ENCODE peak calls at places on chromosomes 13 and 19, in nine cellular contexts. E, D, U, X, S, L, C, N and Y are unnamed samples.

GRCh38 chr13:36736119-36736726 is 62.4 kb downstream of the SERTM1 start:
- DNase-seq in E (peak), D (no peak), U (peak), X (no peak), S (peak), L (no peak), C (peak), N (peak), Y (no peak)

GRCh38 chr13:95463516-95463915 is 89.0 kb upstream of the CLDN10 start:
- DNase-seq in E (peak), D (no peak), U (no peak), X (no peak), S (peak), L (no peak), C (no peak), N (no peak), Y (no peak)

GRCh38 chr19:51971624-51972023 is 15.0 kb downstream of the ZNF350 start:
- DNase-seq in E (peak), D (no peak), U (no peak), X (no peak), S (peak), L (no peak), C (peak), N (no peak), Y (no peak)

GRCh38 chr19:56942749-56943148 is 102.2 kb upstream of the PEG3 start:
- DNase-seq in E (no peak), D (no peak), U (no peak), X (peak), S (no peak), L (peak), C (no peak), N (no peak), Y (no peak)

GRCh38 chr13:49858183-49858856 is 65.8 kb upstream of the KPNA3 start:
- DNase-seq in E (peak), D (no peak), U (peak), X (no peak), S (peak), L (no peak), C (no peak), N (no peak), Y (no peak)

GRCh38 chr13:22047082-22047784 is 376.4 kb downstream of the FGF9 start:
- DNase-seq in E (no peak), D (no peak), U (no peak), X (no peak), S (no peak), L (no peak), C (no peak), N (no peak), Y (no peak)

GRCh38 chr13:48412881-48413351 is at the start of gene LPAR6:
- DNase-seq in E (peak), D (no peak), U (no peak), X (no peak), S (peak), L (no peak), C (peak), N (no peak), Y (no peak)

GRCh38 chr13:23980160-23980551 is 82.9 kb upstream of the C1QTNF9B start:
- DNase-seq in E (peak), D (peak), U (peak), X (peak), S (peak), L (peak), C (peak), N (no peak), Y (peak)

GRCh38 chr13:42478531-42479156 is 95.3 kb upstream of the TNFSF11 start:
- DNase-seq in E (peak), D (no peak), U (no peak), X (no peak), S (peak), L (no peak), C (peak), N (no peak), Y (no peak)

GRCh38 chr19:44723952-44724319 is 24.6 kb upstream of the BCL3 start:
- DNase-seq in E (peak), D (no peak), U (peak), X (peak), S (peak), L (peak), C (peak), N (no peak), Y (peak)

GRCh38 chr19:10112895-10113591 is 1.6 kb downstream of the P2RY11 start:
- DNase-seq in E (peak), D (no peak), U (peak), X (no peak), S (peak), L (peak), C (peak), N (no peak), Y (peak)

GRCh38 chr13:70964124-70964523 is 855.9 kb upstream of the KLHL1 start:
- DNase-seq in E (peak), D (no peak), U (no peak), X (no peak), S (peak), L (no peak), C (no peak), N (no peak), Y (no peak)

GRCh38 chr13:23140492-23140891 is 40.3 kb upstream of the SGCG start:
- DNase-seq in E (peak), D (no peak), U (no peak), X (no peak), S (no peak), L (no peak), C (no peak), N (no peak), Y (no peak)

GRCh38 chr13:59144700-59145099 is 1019.0 kb downstream of the DIAPH3 start:
- DNase-seq in E (peak), D (no peak), U (no peak), X (no peak), S (peak), L (no peak), C (no peak), N (no peak), Y (no peak)

GRCh38 chr19:810077-810855 is 11.5 kb downstream of the PLPPR3 start:
- DNase-seq in E (no peak), D (no peak), U (no peak), X (no peak), S (no peak), L (peak), C (no peak), N (no peak), Y (no peak)

GRCh38 chr19:3163230-3163886 is 15.2 kb upstream of the S1PR4 start:
- DNase-seq in E (peak), D (no peak), U (peak), X (peak), S (peak), L (peak), C (peak), N (no peak), Y (peak)

GRCh38 chr19:3129112-3129511 is 6.7 kb upstream of the GNA15 start:
- DNase-seq in E (peak), D (no peak), U (no peak), X (no peak), S (peak), L (no peak), C (peak), N (no peak), Y (no peak)

GRCh38 chr19:33552191-33552927 is 30.8 kb upstream of the PEPD start:
- DNase-seq in E (no peak), D (no peak), U (no peak), X (no peak), S (no peak), L (no peak), C (no peak), N (no peak), Y (no peak)

GRCh38 chr13:78012046-78012445 is 93.4 kb upstream of the EDNRB start:
- DNase-seq in E (no peak), D (no peak), U (no peak), X (no peak), S (no peak), L (no peak), C (no peak), N (no peak), Y (no peak)

GRCh38 chr13:26185720-26186119 is 36.4 kb downstream of the RNF6 start:
- DNase-seq in E (no peak), D (no peak), U (no peak), X (no peak), S (no peak), L (no peak), C (no peak), N (no peak), Y (no peak)

GRCh38 chr19:47719047-47719885 is 6.0 kb downstream of the EHD2 start:
- DNase-seq in E (peak), D (peak), U (peak), X (peak), S (peak), L (peak), C (peak), N (peak), Y (no peak)

GRCh38 chr19:45630463-45630862 is 8.7 kb downstream of the EML2 start:
- DNase-seq in E (peak), D (no peak), U (no peak), X (no peak), S (peak), L (no peak), C (no peak), N (peak), Y (no peak)

GRCh38 chr13:104832265-104832664 is 1703.2 kb downstream of the EFNB2 start:
- DNase-seq in E (no peak), D (no peak), U (no peak), X (no peak), S (no peak), L (no peak), C (no peak), N (no peak), Y (no peak)

GRCh38 chr19:16548956-16549355 is 6.7 kb upstream of the CHERP start:
- DNase-seq in E (no peak), D (no peak), U (no peak), X (no peak), S (no peak), L (no peak), C (no peak), N (peak), Y (no peak)

GRCh38 chr19:35267818-35268545 is 780 bp upstream of the USF2 start:
- DNase-seq in E (peak), D (no peak), U (peak), X (peak), S (peak), L (peak), C (peak), N (no peak), Y (peak)

GRCh38 chr13:108560092-108560491 is 69.3 kb upstream of the MYO16 start:
- DNase-seq in E (no peak), D (no peak), U (no peak), X (no peak), S (no peak), L (no peak), C (no peak), N (no peak), Y (no peak)

GRCh38 chr13:34349091-34349722 is 531.3 kb downstream of the RFC3 start:
- DNase-seq in E (peak), D (no peak), U (peak), X (peak), S (peak), L (peak), C (peak), N (no peak), Y (no peak)

GRCh38 chr13:24053505-24054251 is 106.8 kb upstream of the SPATA13 start:
- DNase-seq in E (peak), D (no peak), U (peak), X (no peak), S (peak), L (no peak), C (peak), N (peak), Y (peak)

GRCh38 chr13:27347373-27347772 is 76.7 kb downstream of the RASL11A start:
- DNase-seq in E (no peak), D (no peak), U (no peak), X (no peak), S (no peak), L (no peak), C (no peak), N (no peak), Y (no peak)

GRCh38 chr13:84118845-84119409 is 236.7 kb upstream of the SLITRK1 start:
- DNase-seq in E (no peak), D (no peak), U (no peak), X (no peak), S (no peak), L (no peak), C (no peak), N (no peak), Y (no peak)

GRCh38 chr13:71968025-71968424 is 101.0 kb upstream of the DACH1 start:
- DNase-seq in E (peak), D (no peak), U (no peak), X (no peak), S (no peak), L (no peak), C (no peak), N (no peak), Y (no peak)

GRCh38 chr19:28345811-28346210 is 867.1 kb downstream of the UQCRFS1 start:
- DNase-seq in E (no peak), D (no peak), U (no peak), X (no peak), S (no peak), L (no peak), C (no peak), N (no peak), Y (no peak)

GRCh38 chr13:102236341-102236740 is 165.5 kb downstream of the FGF14 start:
- DNase-seq in E (no peak), D (no peak), U (no peak), X (no peak), S (no peak), L (no peak), C (no peak), N (no peak), Y (no peak)

GRCh38 chr19:13993554-13994308 is 12.4 kb downstream of the RFX1 start:
- DNase-seq in E (no peak), D (no peak), U (no peak), X (no peak), S (no peak), L (no peak), C (no peak), N (no peak), Y (no peak)

DNA sequence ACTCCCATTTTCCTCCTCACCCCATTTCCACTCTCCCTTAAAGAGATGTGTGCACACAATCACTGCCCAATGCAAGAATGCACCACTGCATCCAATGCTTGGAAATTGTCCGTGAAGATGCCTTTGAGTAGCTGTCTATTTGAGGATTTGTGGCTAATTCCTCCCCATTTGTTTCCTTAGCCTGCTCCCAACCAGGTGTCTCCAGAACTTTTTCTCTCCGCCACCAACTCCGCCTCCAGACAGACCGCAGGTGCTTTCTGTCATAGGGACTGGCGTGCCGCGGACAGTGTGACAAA is 485 bp upstream of the TM9SF2 start:
- DNase-seq in E (no peak), D (no peak), U (no peak), X (no peak), S (no peak), L (no peak), C (no peak), N (no peak), Y (no peak)
- TF ChIP-seq CTCF in E (no peak), D (no peak), U (no peak), X (no peak), S (no peak), L (no peak), C (no peak), N (no peak), Y (no peak)

DNA sequence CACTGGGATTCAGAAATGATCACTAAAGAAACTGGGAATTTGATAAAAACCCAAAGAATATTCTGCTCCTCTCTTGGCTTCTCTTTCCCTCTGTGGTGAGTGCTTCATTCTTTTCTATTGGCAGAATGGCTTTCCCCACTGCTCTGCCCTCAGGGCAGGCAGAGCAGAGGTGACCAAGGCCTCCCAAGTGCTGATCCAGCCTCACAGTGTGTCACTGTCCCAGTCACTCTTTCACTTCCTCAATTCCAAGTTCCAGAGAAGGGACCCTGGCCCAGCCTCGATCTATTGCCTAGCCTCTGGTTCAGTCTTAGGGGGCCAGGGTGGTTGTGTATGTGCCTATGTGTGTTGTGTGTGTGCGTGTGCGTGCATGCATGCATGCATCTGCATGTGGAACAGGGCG is 180.6 kb upstream of the TMTC4 start:
- DNase-seq in E (no peak), D (no peak), U (no peak), X (no peak), S (no peak), L (no peak), C (no peak), N (no peak), Y (no peak)
- TF ChIP-seq CTCF in E (no peak), D (no peak), U (no peak), X (no peak), S (no peak), L (no peak), C (no peak), N (no peak), Y (no peak)

GRCh38 chr13:32553720-32554119 is 15.1 kb upstream of the N4BP2L2 start:
- DNase-seq in E (no peak), D (no peak), U (no peak), X (no peak), S (no peak), L (no peak), C (no peak), N (no peak), Y (no peak)
- TF ChIP-seq CTCF in E (no peak), D (no peak), U (no peak), X (no peak), S (no peak), L (no peak), C (no peak), N (no peak), Y (no peak)

GRCh38 chr19:49496574-49497008 is 357 bp downstream of the RPS11 start:
- DNase-seq in E (no peak), D (no peak), U (no peak), X (no peak), S (no peak), L (no peak), C (no peak), N (no peak), Y (no peak)
- TF ChIP-seq CTCF in E (no peak), D (no peak), U (no peak), X (no peak), S (no peak), L (no peak), C (no peak), N (no peak), Y (no peak)

DNA sequence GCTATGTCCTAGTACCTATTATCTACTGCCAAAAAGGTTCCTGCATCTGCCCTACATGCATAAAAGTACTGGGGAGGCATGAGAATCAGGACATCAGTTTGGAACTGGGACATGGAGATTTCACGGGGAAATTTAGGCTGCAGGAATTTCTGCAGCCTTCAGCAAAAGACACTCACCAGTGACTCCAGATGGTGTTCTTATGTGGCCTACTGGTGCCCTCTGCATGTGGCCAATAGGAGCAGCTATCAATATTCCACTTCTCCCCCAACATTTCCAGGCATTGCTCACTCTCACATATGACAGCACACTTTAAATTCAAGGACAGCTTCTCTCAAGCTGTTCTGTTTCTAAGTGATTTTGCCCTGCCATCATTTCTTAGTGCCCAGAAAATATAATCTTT is 570.5 kb upstream of the ARGLU1 start:
- DNase-seq in E (no peak), D (no peak), U (no peak), X (no peak), S (no peak), L (no peak), C (no peak), N (no peak), Y (no peak)
- TF ChIP-seq CTCF in E (no peak), D (no peak), U (no peak), X (no peak), S (no peak), L (no peak), C (no peak), N (no peak), Y (no peak)

GRCh38 chr13:113183450-113184129 is 24.9 kb downstream of the PCID2 start:
- DNase-seq in E (peak), D (no peak), U (no peak), X (no peak), S (no peak), L (no peak), C (no peak), N (no peak), Y (no peak)
- TF ChIP-seq CTCF in E (no peak), D (no peak), U (no peak), X (no peak), S (no peak), L (no peak), C (no peak), N (no peak), Y (no peak)

GRCh38 chr19:38361633-38362075 is 12.7 kb upstream of the PSMD8 start:
- DNase-seq in E (peak), D (no peak), U (peak), X (peak), S (peak), L (peak), C (peak), N (peak), Y (no peak)
- TF ChIP-seq CTCF in E (peak), D (no peak), U (no peak), X (no peak), S (no peak), L (no peak), C (no peak), N (peak), Y (no peak)

GRCh38 chr13:60986301-60986700 is 429.3 kb downstream of the PCDH20 start:
- DNase-seq in E (no peak), D (no peak), U (no peak), X (no peak), S (no peak), L (no peak), C (no peak), N (no peak), Y (no peak)

DNA sequence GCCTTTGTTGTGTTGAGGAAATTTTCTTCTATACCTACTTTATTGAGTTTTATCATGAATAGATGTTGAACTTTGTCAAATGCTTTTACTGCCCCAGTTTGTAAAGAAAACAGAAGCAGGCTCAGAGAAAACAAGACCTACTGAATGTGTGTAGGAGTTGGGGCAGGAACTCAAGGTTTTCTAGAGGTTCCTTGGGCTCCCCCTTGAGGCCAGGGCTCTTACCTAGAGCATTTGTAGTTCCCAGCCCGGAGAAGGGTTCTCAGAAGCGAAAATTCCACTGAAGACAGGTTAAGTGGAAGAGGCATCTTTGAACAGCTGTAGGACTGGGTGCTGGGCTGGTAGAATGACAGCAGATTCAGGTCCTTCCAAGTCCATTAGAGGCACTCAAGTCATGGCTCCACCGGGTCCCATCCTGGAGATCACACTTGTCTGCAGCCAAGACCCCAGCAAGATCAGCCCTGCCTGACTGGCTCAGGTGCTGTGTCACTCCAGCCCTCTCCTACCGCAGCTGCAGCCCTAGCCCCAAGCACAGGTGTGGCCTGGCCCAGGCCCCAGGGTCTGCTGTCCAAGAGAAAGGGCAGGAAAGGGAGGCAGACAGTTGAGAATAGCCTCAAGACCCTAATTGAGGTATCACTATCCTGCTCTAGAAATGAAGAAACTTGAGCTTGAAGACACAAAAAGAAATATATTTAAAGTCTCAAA is 425.5 kb downstream of the PCDH20 start:
- DNase-seq in E (peak), D (no peak), U (peak), X (no peak), S (peak), L (no peak), C (peak), N (no peak), Y (no peak)
- TF ChIP-seq CTCF in E (no peak), D (no peak), U (no peak), X (no peak), S (peak), L (no peak), C (no peak), N (peak), Y (no peak)